ENCODE peak calls at places on chromosome 17, in eight cellular contexts. V is upper lobe of right lung; L is SK-N-SH treated with all-trans-retinoic acid at 6 μM for 48 hours; K is heart left ventricle; E is left lobe of liver; A is lung; I is gastroesophageal sphincter; B is CD4-positive, CD25-positive, alpha-beta regulatory T cell. U is an unnamed sample.

GRCh38 chr17:61478790-61479492 is 26.7 kb downstream of the TBX4 start:
- ATAC-seq in A (no peak), E (no peak), I (no peak), L (no peak), B (no peak), V (no peak), K (no peak), U (no peak)

GRCh38 chr17:28133562-28133970 is 91.1 kb downstream of the NLK start:
- ATAC-seq in A (no peak), E (no peak), I (no peak), K (peak), L (peak), V (no peak), B (no peak), U (no peak)

GRCh38 chr17:40317345-40317873 is 8.4 kb downstream of the RARA start:
- ATAC-seq in L (peak), I (no peak), E (peak), A (no peak), B (no peak), K (peak), V (peak), U (no peak)

GRCh38 chr17:58756246-58757161 is 850 bp downstream of the PPM1E start:
- ATAC-seq in I (peak), E (peak), B (no peak), K (no peak), A (no peak), V (peak), L (peak), U (peak)

GRCh38 chr17:54239291-54239690 is 416.6 kb downstream of the KIF2B start:
- ATAC-seq in K (no peak), A (no peak), L (no peak), B (no peak), E (no peak), I (no peak), V (no peak), U (no peak)

GRCh38 chr17:72726936-72727335 is 365.6 kb downstream of the SLC39A11 start:
- ATAC-seq in A (peak), V (peak), K (no peak), I (no peak), B (peak), E (no peak), L (no peak), U (peak)

GRCh38 chr17:55609737-55610201 is 98.5 kb upstream of the SMIM36 start:
- ATAC-seq in L (no peak), V (peak), I (peak), K (peak), A (no peak), B (no peak), E (peak), U (no peak)

GRCh38 chr17:691423-691822 is 23.2 kb downstream of the VPS53 start:
- ATAC-seq in V (no peak), K (no peak), L (peak), E (no peak), A (no peak), I (no peak), B (no peak), U (no peak)

GRCh38 chr17:6775871-6776405 is at the start of gene FBXO39:
- ATAC-seq in A (no peak), K (peak), E (peak), B (peak), I (no peak), V (peak), L (no peak), U (no peak)

GRCh38 chr17:65743313-65743665 is 181.8 kb upstream of the AXIN2 start:
- ATAC-seq in V (no peak), L (peak), A (no peak), B (no peak), E (no peak), K (no peak), I (no peak), U (no peak)

GRCh38 chr17:81381632-81382577 is 13.4 kb upstream of the BAHCC1 start:
- ATAC-seq in V (no peak), L (no peak), B (no peak), I (no peak), A (no peak), K (no peak), E (no peak), U (no peak)